ENCODE peak calls at places on chromosomes 11 and 22, in ten cellular contexts. One of them, this sample, is unnamed.

GRCh38 chr22:36398602-36399472 is 11.1 kb upstream of the MYH9 start:
- DNase-seq in frontal cortex: no peak
- DNase-seq in GM23338: no peak
- DNase-seq in iPS-NIHi11: no peak
- DNase-seq in caudate nucleus: no peak
- DNase-seq in PC-3: peak
- DNase-seq in GM04504: peak
- DNase-seq in HTR-8/SVneo: no peak
- DNase-seq in effector memory CD8-positive, alpha-beta T cell: no peak
- DNase-seq in DMS153: no peak
- DNase-seq in this sample: no peak

GRCh38 chr22:42601879-42602465 is 12.7 kb downstream of the POLDIP3 start:
- DNase-seq in frontal cortex: no peak
- DNase-seq in GM23338: no peak
- DNase-seq in iPS-NIHi11: no peak
- DNase-seq in caudate nucleus: no peak
- DNase-seq in PC-3: no peak
- DNase-seq in GM04504: no peak
- DNase-seq in HTR-8/SVneo: no peak
- DNase-seq in effector memory CD8-positive, alpha-beta T cell: no peak
- DNase-seq in DMS153: no peak
- DNase-seq in this sample: no peak

GRCh38 chr11:80165763-80166162 is 724.9 kb upstream of the TENM4 start:
- DNase-seq in frontal cortex: no peak
- DNase-seq in GM23338: no peak
- DNase-seq in iPS-NIHi11: no peak
- DNase-seq in caudate nucleus: no peak
- DNase-seq in PC-3: peak
- DNase-seq in GM04504: peak
- DNase-seq in HTR-8/SVneo: no peak
- DNase-seq in effector memory CD8-positive, alpha-beta T cell: no peak
- DNase-seq in DMS153: no peak
- DNase-seq in this sample: no peak

GRCh38 chr22:45459235-45459634 is 43.4 kb upstream of the FBLN1 start:
- DNase-seq in frontal cortex: no peak
- DNase-seq in GM23338: no peak
- DNase-seq in iPS-NIHi11: no peak
- DNase-seq in caudate nucleus: no peak
- DNase-seq in PC-3: no peak
- DNase-seq in GM04504: no peak
- DNase-seq in HTR-8/SVneo: no peak
- DNase-seq in effector memory CD8-positive, alpha-beta T cell: no peak
- DNase-seq in DMS153: no peak
- DNase-seq in this sample: no peak

GRCh38 chr22:35357883-35358621 is 22.8 kb upstream of the HMOX1 start:
- DNase-seq in frontal cortex: no peak
- DNase-seq in GM23338: no peak
- DNase-seq in iPS-NIHi11: no peak
- DNase-seq in caudate nucleus: no peak
- DNase-seq in PC-3: peak
- DNase-seq in GM04504: no peak
- DNase-seq in HTR-8/SVneo: no peak
- DNase-seq in effector memory CD8-positive, alpha-beta T cell: no peak
- DNase-seq in DMS153: no peak
- DNase-seq in this sample: no peak

GRCh38 chr11:32422545-32422944 is 12.8 kb downstream of the WT1 start:
- DNase-seq in frontal cortex: no peak
- DNase-seq in GM23338: no peak
- DNase-seq in iPS-NIHi11: no peak
- DNase-seq in caudate nucleus: no peak
- DNase-seq in PC-3: no peak
- DNase-seq in GM04504: no peak
- DNase-seq in HTR-8/SVneo: no peak
- DNase-seq in effector memory CD8-positive, alpha-beta T cell: no peak
- DNase-seq in DMS153: no peak
- DNase-seq in this sample: no peak

GRCh38 chr11:103091441-103091809 is 535 bp downstream of the DCUN1D5 start:
- DNase-seq in frontal cortex: peak
- DNase-seq in GM23338: peak
- DNase-seq in iPS-NIHi11: peak
- DNase-seq in caudate nucleus: no peak
- DNase-seq in PC-3: peak
- DNase-seq in GM04504: no peak
- DNase-seq in HTR-8/SVneo: peak
- DNase-seq in effector memory CD8-positive, alpha-beta T cell: peak
- DNase-seq in DMS153: no peak
- DNase-seq in this sample: peak

GRCh38 chr11:104333977-104334376 is 170.0 kb upstream of the PDGFD start:
- DNase-seq in frontal cortex: no peak
- DNase-seq in GM23338: peak
- DNase-seq in iPS-NIHi11: no peak
- DNase-seq in caudate nucleus: no peak
- DNase-seq in PC-3: peak
- DNase-seq in GM04504: no peak
- DNase-seq in HTR-8/SVneo: no peak
- DNase-seq in effector memory CD8-positive, alpha-beta T cell: no peak
- DNase-seq in DMS153: no peak
- DNase-seq in this sample: no peak

GRCh38 chr11:128803440-128803839 is 63.7 kb downstream of the KCNJ1 start:
- DNase-seq in frontal cortex: no peak
- DNase-seq in GM23338: no peak
- DNase-seq in iPS-NIHi11: no peak
- DNase-seq in caudate nucleus: no peak
- DNase-seq in PC-3: no peak
- DNase-seq in GM04504: no peak
- DNase-seq in HTR-8/SVneo: no peak
- DNase-seq in effector memory CD8-positive, alpha-beta T cell: no peak
- DNase-seq in DMS153: no peak
- DNase-seq in this sample: no peak

GRCh38 chr11:124889692-124890091 is 8.0 kb downstream of the ROBO4 start:
- DNase-seq in frontal cortex: no peak
- DNase-seq in GM23338: no peak
- DNase-seq in iPS-NIHi11: no peak
- DNase-seq in caudate nucleus: no peak
- DNase-seq in PC-3: no peak
- DNase-seq in GM04504: no peak
- DNase-seq in HTR-8/SVneo: no peak
- DNase-seq in effector memory CD8-positive, alpha-beta T cell: no peak
- DNase-seq in DMS153: no peak
- DNase-seq in this sample: no peak

GRCh38 chr11:45543808-45544422 is 121.5 kb downstream of the CHST1 start:
- DNase-seq in frontal cortex: no peak
- DNase-seq in GM23338: peak
- DNase-seq in iPS-NIHi11: peak
- DNase-seq in caudate nucleus: no peak
- DNase-seq in PC-3: peak
- DNase-seq in GM04504: no peak
- DNase-seq in HTR-8/SVneo: peak
- DNase-seq in effector memory CD8-positive, alpha-beta T cell: no peak
- DNase-seq in DMS153: no peak
- DNase-seq in this sample: no peak

GRCh38 chr11:28822596-28822995 is 714.4 kb downstream of the METTL15 start:
- DNase-seq in frontal cortex: no peak
- DNase-seq in GM23338: no peak
- DNase-seq in iPS-NIHi11: no peak
- DNase-seq in caudate nucleus: no peak
- DNase-seq in PC-3: peak
- DNase-seq in GM04504: no peak
- DNase-seq in HTR-8/SVneo: no peak
- DNase-seq in effector memory CD8-positive, alpha-beta T cell: no peak
- DNase-seq in DMS153: no peak
- DNase-seq in this sample: no peak

This sample was measured in left ventricle myocardium superior.